ENCODE peak calls at places on chromosome 1, in five cellular contexts. H is smooth muscle cell of the brain vasculature; N is KG1; A is kidney glomerular epithelial cell; Q is activated CD4-positive, alpha-beta T cell treated with anti-CD3 and anti-CD28 coated beads for 24 hours. L is an unnamed sample.

GRCh38 chr1:200198247-200198646 is 170.7 kb downstream of the NR5A2 start:
- DNase-seq in H (no peak), N (no peak), A (no peak), Q (no peak), L (no peak)

GRCh38 chr1:2556277-2557145 is at the start of gene TNFRSF14:
- DNase-seq in H (no peak), N (peak; percentile 31), A (peak; percentile 50), Q (peak; percentile 48), L (no peak)

GRCh38 chr1:203038217-203038741 is 12.0 kb downstream of the PPFIA4 start:
- DNase-seq in H (no peak), N (no peak), A (peak; percentile 99), Q (no peak), L (no peak)

GRCh38 chr1:43156026-43156425 is 16.1 kb downstream of the EBNA1BP2 start:
- DNase-seq in H (no peak), N (no peak), A (no peak), Q (no peak), L (no peak)

GRCh38 chr1:183610053-183610452 is 19.8 kb upstream of the NCF2 start:
- DNase-seq in H (no peak), N (no peak), A (no peak), Q (no peak), L (no peak)

GRCh38 chr1:33327587-33328325 is 6.9 kb upstream of the A3GALT2 start:
- DNase-seq in H (no peak), N (no peak), A (peak; percentile 47), Q (no peak), L (no peak)

GRCh38 chr1:182374101-182374834 is 17.3 kb downstream of the GLUL start:
- DNase-seq in H (no peak), N (no peak), A (no peak), Q (no peak), L (no peak)

GRCh38 chr1:228445867-228446584 is 29.4 kb upstream of the TRIM17 start:
- DNase-seq in H (no peak), N (no peak), A (no peak), Q (no peak), L (peak; percentile 62)

GRCh38 chr1:82160903-82161302 is 360.2 kb downstream of the ADGRL2 start:
- DNase-seq in H (no peak), N (no peak), A (no peak), Q (no peak), L (no peak)

GRCh38 chr1:219128957-219129356 is 44.7 kb upstream of the LYPLAL1 start:
- DNase-seq in H (no peak), N (no peak), A (no peak), Q (no peak), L (no peak)

GRCh38 chr1:17251699-17252376 is 2.9 kb downstream of the PADI3 start:
- DNase-seq in H (no peak), N (no peak), A (peak; percentile 33), Q (no peak), L (no peak)

GRCh38 chr1:62337785-62338631 is 18.8 kb upstream of the KANK4 start:
- DNase-seq in H (no peak), N (no peak), A (no peak), Q (no peak), L (no peak)

L was measured in stimulated activated effector memory CD8-positive, alpha-beta T cell treated with anti-CD3 and anti-CD28 coated beads, Interleukin-12 subunit alpha, Interleukin-12 subunit beta, amount 100 ng/mL, for 72 hours.